ENCODE peak calls at places on chromosomes 11 and 22, in four cellular contexts. One of them, this sample, is unnamed.

GRCh38 chr11:117511981-117512448 is 184.4 kb downstream of the CEP164 start:
- DNase-seq in mammary epithelial cell: no peak
- DNase-seq in chondrocyte: no peak
- DNase-seq in activated naive CD8-positive, alpha-beta T cell treated with anti-CD3 and anti-CD28 coated beads, Interleukin-2, amount 10 ng/mL, durations not matched to agents 7 days and 5 days: no peak
- DNase-seq in this sample: no peak

GRCh38 chr11:35623708-35624168 is 5.5 kb downstream of the FJX1 start:
- DNase-seq in mammary epithelial cell: peak
- DNase-seq in chondrocyte: no peak
- DNase-seq in activated naive CD8-positive, alpha-beta T cell treated with anti-CD3 and anti-CD28 coated beads, Interleukin-2, amount 10 ng/mL, durations not matched to agents 7 days and 5 days: no peak
- DNase-seq in this sample: no peak

GRCh38 chr11:15124528-15124927 is 9.8 kb downstream of the INSC start:
- DNase-seq in mammary epithelial cell: no peak
- DNase-seq in activated naive CD8-positive, alpha-beta T cell treated with anti-CD3 and anti-CD28 coated beads, Interleukin-2, amount 10 ng/mL, durations not matched to agents 7 days and 5 days: no peak
- DNase-seq in chondrocyte: no peak
- DNase-seq in this sample: no peak

GRCh38 chr11:120229451-120230424 is 10.2 kb upstream of the POU2F3 start:
- DNase-seq in mammary epithelial cell: no peak
- DNase-seq in activated naive CD8-positive, alpha-beta T cell treated with anti-CD3 and anti-CD28 coated beads, Interleukin-2, amount 10 ng/mL, durations not matched to agents 7 days and 5 days: no peak
- DNase-seq in chondrocyte: no peak
- DNase-seq in this sample: no peak

GRCh38 chr11:126989942-126990715 is 10.4 kb downstream of the KIRREL3 start:
- DNase-seq in chondrocyte: peak
- DNase-seq in activated naive CD8-positive, alpha-beta T cell treated with anti-CD3 and anti-CD28 coated beads, Interleukin-2, amount 10 ng/mL, durations not matched to agents 7 days and 5 days: peak
- DNase-seq in mammary epithelial cell: peak
- DNase-seq in this sample: peak

GRCh38 chr11:69122642-69123431 is 32.9 kb upstream of the SMIM38 start:
- DNase-seq in mammary epithelial cell: peak
- DNase-seq in chondrocyte: peak
- DNase-seq in activated naive CD8-positive, alpha-beta T cell treated with anti-CD3 and anti-CD28 coated beads, Interleukin-2, amount 10 ng/mL, durations not matched to agents 7 days and 5 days: no peak
- DNase-seq in this sample: peak

GRCh38 chr22:22697377-22698120 is 53.1 kb downstream of the GGTLC2 start:
- DNase-seq in activated naive CD8-positive, alpha-beta T cell treated with anti-CD3 and anti-CD28 coated beads, Interleukin-2, amount 10 ng/mL, durations not matched to agents 7 days and 5 days: no peak
- DNase-seq in chondrocyte: no peak
- DNase-seq in mammary epithelial cell: no peak
- DNase-seq in this sample: no peak

GRCh38 chr11:8092587-8093424 is 11.8 kb downstream of the TUB start:
- DNase-seq in mammary epithelial cell: peak
- DNase-seq in activated naive CD8-positive, alpha-beta T cell treated with anti-CD3 and anti-CD28 coated beads, Interleukin-2, amount 10 ng/mL, durations not matched to agents 7 days and 5 days: no peak
- DNase-seq in chondrocyte: no peak
- DNase-seq in this sample: no peak

GRCh38 chr22:44256085-44256484 is 56.7 kb downstream of the SHISAL1 start:
- DNase-seq in activated naive CD8-positive, alpha-beta T cell treated with anti-CD3 and anti-CD28 coated beads, Interleukin-2, amount 10 ng/mL, durations not matched to agents 7 days and 5 days: peak
- DNase-seq in chondrocyte: no peak
- DNase-seq in mammary epithelial cell: no peak
- DNase-seq in this sample: no peak

GRCh38 chr22:39529487-39529851 is 3.1 kb downstream of the RPS19BP1 start:
- DNase-seq in mammary epithelial cell: no peak
- DNase-seq in chondrocyte: no peak
- DNase-seq in activated naive CD8-positive, alpha-beta T cell treated with anti-CD3 and anti-CD28 coated beads, Interleukin-2, amount 10 ng/mL, durations not matched to agents 7 days and 5 days: no peak
- DNase-seq in this sample: no peak

GRCh38 chr22:24440718-24441405 is 13.5 kb downstream of the ADORA2A start:
- DNase-seq in activated naive CD8-positive, alpha-beta T cell treated with anti-CD3 and anti-CD28 coated beads, Interleukin-2, amount 10 ng/mL, durations not matched to agents 7 days and 5 days: no peak
- DNase-seq in chondrocyte: peak
- DNase-seq in mammary epithelial cell: no peak
- DNase-seq in this sample: peak

GRCh38 chr11:106821291-106821690 is 197.0 kb downstream of the GUCY1A2 start:
- DNase-seq in chondrocyte: no peak
- DNase-seq in mammary epithelial cell: no peak
- DNase-seq in activated naive CD8-positive, alpha-beta T cell treated with anti-CD3 and anti-CD28 coated beads, Interleukin-2, amount 10 ng/mL, durations not matched to agents 7 days and 5 days: no peak
- DNase-seq in this sample: no peak

GRCh38 chr22:41256254-41256897 is 15.6 kb upstream of the CHADL start:
- DNase-seq in chondrocyte: no peak
- DNase-seq in activated naive CD8-positive, alpha-beta T cell treated with anti-CD3 and anti-CD28 coated beads, Interleukin-2, amount 10 ng/mL, durations not matched to agents 7 days and 5 days: no peak
- DNase-seq in mammary epithelial cell: peak
- DNase-seq in this sample: no peak

GRCh38 chr22:49183208-49183825 is 644.4 kb downstream of the BRD1 start:
- DNase-seq in mammary epithelial cell: no peak
- DNase-seq in activated naive CD8-positive, alpha-beta T cell treated with anti-CD3 and anti-CD28 coated beads, Interleukin-2, amount 10 ng/mL, durations not matched to agents 7 days and 5 days: no peak
- DNase-seq in chondrocyte: peak
- DNase-seq in this sample: no peak

GRCh38 chr22:27456696-27457503 is 344.7 kb downstream of the MN1 start:
- DNase-seq in activated naive CD8-positive, alpha-beta T cell treated with anti-CD3 and anti-CD28 coated beads, Interleukin-2, amount 10 ng/mL, durations not matched to agents 7 days and 5 days: no peak
- DNase-seq in mammary epithelial cell: peak
- DNase-seq in chondrocyte: no peak
- DNase-seq in this sample: no peak

GRCh38 chr11:13284776-13285588 is 7.4 kb downstream of the BMAL1 start:
- DNase-seq in chondrocyte: no peak
- DNase-seq in mammary epithelial cell: no peak
- DNase-seq in activated naive CD8-positive, alpha-beta T cell treated with anti-CD3 and anti-CD28 coated beads, Interleukin-2, amount 10 ng/mL, durations not matched to agents 7 days and 5 days: no peak
- DNase-seq in this sample: no peak

GRCh38 chr11:67111261-67111660 is 7.8 kb upstream of the KDM2A start:
- DNase-seq in activated naive CD8-positive, alpha-beta T cell treated with anti-CD3 and anti-CD28 coated beads, Interleukin-2, amount 10 ng/mL, durations not matched to agents 7 days and 5 days: no peak
- DNase-seq in chondrocyte: no peak
- DNase-seq in mammary epithelial cell: no peak
- DNase-seq in this sample: no peak

GRCh38 chr22:19039796-19040580 is 82.2 kb downstream of the DGCR2 start:
- DNase-seq in activated naive CD8-positive, alpha-beta T cell treated with anti-CD3 and anti-CD28 coated beads, Interleukin-2, amount 10 ng/mL, durations not matched to agents 7 days and 5 days: peak
- DNase-seq in mammary epithelial cell: no peak
- DNase-seq in chondrocyte: no peak
- DNase-seq in this sample: peak

GRCh38 chr11:113305440-113306336 is 8.7 kb upstream of the TTC12 start:
- DNase-seq in mammary epithelial cell: peak
- DNase-seq in chondrocyte: no peak
- DNase-seq in activated naive CD8-positive, alpha-beta T cell treated with anti-CD3 and anti-CD28 coated beads, Interleukin-2, amount 10 ng/mL, durations not matched to agents 7 days and 5 days: peak
- DNase-seq in this sample: peak

GRCh38 chr22:35835998-35836691 is 118.5 kb downstream of the APOL5 start:
- DNase-seq in mammary epithelial cell: peak
- DNase-seq in chondrocyte: no peak
- DNase-seq in activated naive CD8-positive, alpha-beta T cell treated with anti-CD3 and anti-CD28 coated beads, Interleukin-2, amount 10 ng/mL, durations not matched to agents 7 days and 5 days: no peak
- DNase-seq in this sample: no peak

GRCh38 chr11:69121621-69122336 is 34.0 kb upstream of the SMIM38 start:
- DNase-seq in mammary epithelial cell: no peak
- DNase-seq in activated naive CD8-positive, alpha-beta T cell treated with anti-CD3 and anti-CD28 coated beads, Interleukin-2, amount 10 ng/mL, durations not matched to agents 7 days and 5 days: no peak
- DNase-seq in chondrocyte: no peak
- DNase-seq in this sample: peak

GRCh38 chr11:83115551-83115950 is 41.4 kb upstream of the PCF11 start:
- DNase-seq in activated naive CD8-positive, alpha-beta T cell treated with anti-CD3 and anti-CD28 coated beads, Interleukin-2, amount 10 ng/mL, durations not matched to agents 7 days and 5 days: no peak
- DNase-seq in chondrocyte: no peak
- DNase-seq in mammary epithelial cell: no peak
- DNase-seq in this sample: no peak

GRCh38 chr11:86869966-86870570 is 69.7 kb downstream of the PRSS23 start:
- DNase-seq in activated naive CD8-positive, alpha-beta T cell treated with anti-CD3 and anti-CD28 coated beads, Interleukin-2, amount 10 ng/mL, durations not matched to agents 7 days and 5 days: no peak
- DNase-seq in mammary epithelial cell: peak
- DNase-seq in chondrocyte: no peak
- DNase-seq in this sample: no peak

GRCh38 chr11:125371451-125371935 is 124.6 kb downstream of the FEZ1 start:
- DNase-seq in chondrocyte: no peak
- DNase-seq in activated naive CD8-positive, alpha-beta T cell treated with anti-CD3 and anti-CD28 coated beads, Interleukin-2, amount 10 ng/mL, durations not matched to agents 7 days and 5 days: no peak
- DNase-seq in mammary epithelial cell: no peak
- DNase-seq in this sample: no peak

GRCh38 chr22:47695176-47695575 is 932.7 kb downstream of the TBC1D22A start:
- DNase-seq in chondrocyte: no peak
- DNase-seq in mammary epithelial cell: no peak
- DNase-seq in activated naive CD8-positive, alpha-beta T cell treated with anti-CD3 and anti-CD28 coated beads, Interleukin-2, amount 10 ng/mL, durations not matched to agents 7 days and 5 days: no peak
- DNase-seq in this sample: no peak